ENCODE peak calls at places on chromosomes 11 and 22, in four cellular contexts. T is stimulated activated CD4-positive, alpha-beta T cell treated with anti-CD3 and anti-CD28 coated beads, Interleukin-2, amount 100 ng/mL, for 48 hours; Q is AG08396; J is aorta. S is an unnamed sample.

GRCh38 chr11:68328374-68329091 is 16.1 kb downstream of the LRP5 start:
- DNase-seq in T (no peak), Q (no peak), J (no peak), S (peak; percentile 90)

GRCh38 chr11:107702723-107703122 is 9.1 kb downstream of the SLN start:
- DNase-seq in T (no peak), Q (no peak), J (no peak), S (no peak)

GRCh38 chr11:112734207-112734606 is 227.0 kb upstream of the NCAM1 start:
- DNase-seq in T (no peak), Q (no peak), J (no peak), S (no peak)

GRCh38 chr11:46345881-46346484 is 1.3 kb upstream of the DGKZ start:
- DNase-seq in T (no peak), Q (no peak), J (no peak), S (peak; percentile 73)

GRCh38 chr22:29225422-29226090 is 19.9 kb downstream of the EMID1 start:
- DNase-seq in T (no peak), Q (peak; percentile 65), J (peak; percentile 83), S (peak; percentile 95)

GRCh38 chr11:64340671-64341335 is 799 bp downstream of the CCDC88B start:
- DNase-seq in T (peak; percentile 77), Q (no peak), J (peak; percentile 74), S (peak; percentile 85)

GRCh38 chr11:70810131-70810530 is 411.8 kb downstream of the CTTN start:
- DNase-seq in T (no peak), Q (no peak), J (no peak), S (no peak)

GRCh38 chr11:114175706-114176105 is 116.2 kb downstream of the ZBTB16 start:
- DNase-seq in T (no peak), Q (no peak), J (no peak), S (no peak)

GRCh38 chr22:38766076-38766777 is 10.4 kb upstream of the SUN2 start:
- DNase-seq in T (no peak), Q (peak; percentile 73), J (no peak), S (no peak)

GRCh38 chr22:49305215-49305965 is 522.3 kb downstream of the BRD1 start:
- DNase-seq in T (peak; percentile 68), Q (no peak), J (peak; percentile 77), S (no peak)

GRCh38 chr22:23824476-23825245 is 14.1 kb downstream of the DERL3 start:
- DNase-seq in T (no peak), Q (no peak), J (peak; percentile 33), S (peak; percentile 52)

GRCh38 chr11:2102883-2103213 is 36.3 kb downstream of the IGF2 start:
- DNase-seq in T (no peak), Q (no peak), J (no peak), S (no peak)

GRCh38 chr11:3208272-3208671 is 10.3 kb downstream of the MRGPRG start:
- DNase-seq in T (no peak), Q (no peak), J (no peak), S (no peak)

GRCh38 chr11:122197055-122197987 is 81.3 kb upstream of the BLID start:
- DNase-seq in T (no peak), Q (peak; percentile 77), J (peak; percentile 76), S (no peak)

GRCh38 chr11:70067036-70067435 is 11.1 kb upstream of the ANO1 start:
- DNase-seq in T (no peak), Q (no peak), J (no peak), S (no peak)

GRCh38 chr11:63404536-63404935 is 35.0 kb downstream of the SLC22A9 start:
- DNase-seq in T (no peak), Q (no peak), J (no peak), S (no peak)

GRCh38 chr11:86800076-86800955 is at the start of gene PRSS23:
- DNase-seq in T (peak; percentile 26), Q (peak; percentile 89), J (peak; percentile 84), S (peak; percentile 93)

GRCh38 chr11:110645253-110645652 is 67.0 kb downstream of the ARHGAP20 start:
- DNase-seq in T (no peak), Q (no peak), J (no peak), S (no peak)

GRCh38 chr22:28505416-28506156 is 174.1 kb downstream of the TTC28 start:
- DNase-seq in T (no peak), Q (no peak), J (peak; percentile 43), S (peak; percentile 82)

GRCh38 chr11:114914231-114915005 is 236.1 kb downstream of the NXPE2 start:
- DNase-seq in T (no peak), Q (no peak), J (no peak), S (no peak)

GRCh38 chr22:41966607-41967240 is 2.5 kb upstream of the SEPTIN3 start:
- DNase-seq in T (no peak), Q (peak; percentile 76), J (peak; percentile 61), S (no peak)

GRCh38 chr11:72585762-72586590 is 88.2 kb downstream of the PDE2A start:
- DNase-seq in T (peak; percentile 66), Q (peak; percentile 88), J (peak; percentile 66), S (peak; percentile 69)

GRCh38 chr11:63565728-63566127 is 2.5 kb upstream of the PLAAT2 start:
- DNase-seq in T (no peak), Q (no peak), J (no peak), S (no peak)

GRCh38 chr11:125951731-125952130 is 5.9 kb downstream of the VSIG10L2 start:
- DNase-seq in T (no peak), Q (no peak), J (no peak), S (no peak)

GRCh38 chr11:1047576-1048156 is 11.1 kb upstream of the MUC6 start:
- DNase-seq in T (no peak), Q (no peak), J (peak; percentile 17), S (peak; percentile 48)

GRCh38 chr11:64100782-64101358 is 65.0 kb downstream of the MACROD1 start:
- DNase-seq in T (no peak), Q (no peak), J (no peak), S (no peak)

GRCh38 chr22:19036523-19037273 is 85.5 kb downstream of the DGCR2 start:
- DNase-seq in T (no peak), Q (no peak), J (no peak), S (peak; percentile 67)

GRCh38 chr11:35641206-35641885 is 21.2 kb upstream of the TRIM44 start:
- DNase-seq in T (no peak), Q (no peak), J (no peak), S (no peak)

GRCh38 chr11:13465909-13466371 is 2.9 kb upstream of the BTBD10 start:
- DNase-seq in T (no peak), Q (peak; percentile 34), J (no peak), S (no peak)

GRCh38 chr11:87097582-87097981 is 59.8 kb downstream of the TMEM135 start:
- DNase-seq in T (peak; percentile 14), Q (peak; percentile 21), J (no peak), S (no peak)

GRCh38 chr11:96151501-96151900 is 191.5 kb downstream of the MAML2 start:
- DNase-seq in T (no peak), Q (no peak), J (no peak), S (no peak)

GRCh38 chr22:39264344-39265116 is 19.7 kb upstream of the PDGFB start:
- DNase-seq in T (no peak), Q (no peak), J (peak; percentile 92), S (no peak)

GRCh38 chr11:35163209-35163608 is 24.2 kb downstream of the CD44 start:
- DNase-seq in T (no peak), Q (no peak), J (no peak), S (no peak)

GRCh38 chr22:44352378-44353062 is 39.8 kb upstream of the SHISAL1 start:
- DNase-seq in T (no peak), Q (no peak), J (no peak), S (peak; percentile 57)

GRCh38 chr11:60343094-60343704 is 16.1 kb downstream of the MS4A6E start:
- DNase-seq in T (no peak), Q (no peak), J (no peak), S (no peak)

GRCh38 chr11:68308068-68308467 is 4.3 kb upstream of the LRP5 start:
- DNase-seq in T (no peak), Q (no peak), J (no peak), S (no peak)